ENCODE peak calls at places on chromosomes 5 and 9, in nine cellular contexts. S is H9, J is heart right ventricle, Q is GM10248, G is AG09309, W is PC-9, D is GM13976, N is right lobe of liver, C is A549. Y is an unnamed sample.

GRCh38 chr9:72888943-72889342 is 63.9 kb downstream of the ALDH1A1 start:
- DNase-seq in S (no peak), J (no peak), Q (no peak), G (no peak), W (no peak), D (no peak), N (no peak), C (no peak), Y (no peak)

GRCh38 chr9:93288891-93289883 is 105.2 kb downstream of the WNK2 start:
- DNase-seq in S (peak), J (no peak), Q (peak), G (no peak), W (peak), D (peak), N (peak), C (peak), Y (no peak)

GRCh38 chr9:133286523-133286922 is 11.5 kb upstream of the ABO start:
- DNase-seq in S (no peak), J (no peak), Q (no peak), G (no peak), W (no peak), D (no peak), N (no peak), C (no peak), Y (no peak)

GRCh38 chr5:129118405-129118804 is 23.9 kb downstream of the ISOC1 start:
- DNase-seq in S (no peak), J (no peak), Q (no peak), G (no peak), W (no peak), D (no peak), N (no peak), C (no peak), Y (no peak)

GRCh38 chr5:30894811-30895210 is 298.7 kb upstream of the CDH6 start:
- DNase-seq in S (no peak), J (no peak), Q (no peak), G (no peak), W (no peak), D (no peak), N (no peak), C (no peak), Y (no peak)

GRCh38 chr5:99105216-99105615 is 176.4 kb upstream of the CHD1 start:
- DNase-seq in S (no peak), J (no peak), Q (no peak), G (no peak), W (no peak), D (no peak), N (no peak), C (no peak), Y (no peak)

GRCh38 chr9:72363908-72364678 is 915 bp downstream of the ZFAND5 start:
- DNase-seq in S (peak), J (peak), Q (peak), G (no peak), W (peak), D (peak), N (peak), C (peak), Y (peak)

GRCh38 chr9:78668148-78668825 is 371.4 kb downstream of the PSAT1 start:
- DNase-seq in S (no peak), J (no peak), Q (no peak), G (no peak), W (peak), D (no peak), N (no peak), C (no peak), Y (no peak)

GRCh38 chr9:37969130-37969529 is 65.2 kb upstream of the SLC25A51 start:
- DNase-seq in S (no peak), J (peak), Q (no peak), G (no peak), W (no peak), D (no peak), N (peak), C (peak), Y (no peak)

GRCh38 chr9:133104718-133105460 is 16.2 kb downstream of the RALGDS start:
- DNase-seq in S (no peak), J (no peak), Q (no peak), G (no peak), W (no peak), D (no peak), N (no peak), C (no peak), Y (no peak)

GRCh38 chr9:95386843-95387242 is 69.3 kb upstream of the FANCC start:
- DNase-seq in S (no peak), J (no peak), Q (no peak), G (no peak), W (no peak), D (no peak), N (no peak), C (no peak), Y (no peak)

GRCh38 chr5:31381299-31381698 is 150.6 kb downstream of the DROSHA start:
- DNase-seq in S (no peak), J (no peak), Q (no peak), G (no peak), W (no peak), D (no peak), N (no peak), C (no peak), Y (no peak)

GRCh38 chr5:94028001-94028400 is 286.6 kb upstream of the POU5F2 start:
- DNase-seq in S (no peak), J (no peak), Q (no peak), G (no peak), W (no peak), D (no peak), N (no peak), C (peak), Y (no peak)

GRCh38 chr5:134920848-134921575 is 16.1 kb downstream of the PCBD2 start:
- DNase-seq in S (no peak), J (no peak), Q (no peak), G (no peak), W (no peak), D (no peak), N (no peak), C (no peak), Y (no peak)

GRCh38 chr9:34555002-34555348 is 32.2 kb upstream of the ENHO start:
- DNase-seq in S (no peak), J (no peak), Q (no peak), G (no peak), W (no peak), D (no peak), N (peak), C (no peak), Y (no peak)

GRCh38 chr9:114386886-114387677 is 700 bp downstream of the AKNA start:
- DNase-seq in S (no peak), J (peak), Q (no peak), G (no peak), W (no peak), D (no peak), N (peak), C (no peak), Y (no peak)

GRCh38 chr9:1604942-1605560 is 410.1 kb upstream of the SMARCA2 start:
- DNase-seq in S (no peak), J (no peak), Q (peak), G (no peak), W (no peak), D (peak), N (no peak), C (peak), Y (no peak)

GRCh38 chr5:914174-914573 is 21.5 kb downstream of the TRIP13 start:
- DNase-seq in S (no peak), J (no peak), Q (no peak), G (no peak), W (no peak), D (no peak), N (no peak), C (no peak), Y (no peak)

GRCh38 chr5:134566741-134567221 is 41.3 kb downstream of the JADE2 start:
- DNase-seq in S (no peak), J (no peak), Q (no peak), G (no peak), W (no peak), D (no peak), N (no peak), C (no peak), Y (no peak)

GRCh38 chr5:50751064-50751657 is 84.7 kb downstream of the PARP8 start:
- DNase-seq in S (no peak), J (peak), Q (peak), G (peak), W (peak), D (peak), N (no peak), C (peak), Y (no peak)

GRCh38 chr9:18928711-18929110 is 104.3 kb downstream of the SAXO1 start:
- DNase-seq in S (no peak), J (no peak), Q (no peak), G (no peak), W (no peak), D (no peak), N (no peak), C (no peak), Y (no peak)

GRCh38 chr9:91176426-91176825 is 185.3 kb downstream of the AUH start:
- DNase-seq in S (no peak), J (no peak), Q (no peak), G (no peak), W (no peak), D (no peak), N (peak), C (no peak), Y (no peak)

GRCh38 chr5:128673970-128674369 is 135.9 kb upstream of the FBN2 start:
- DNase-seq in S (no peak), J (no peak), Q (no peak), G (no peak), W (no peak), D (no peak), N (no peak), C (no peak), Y (no peak)

GRCh38 chr9:134283111-134283515 is 43.1 kb upstream of the RXRA start:
- DNase-seq in S (no peak), J (peak), Q (no peak), G (peak), W (peak), D (no peak), N (peak), C (no peak), Y (no peak)

GRCh38 chr9:89924611-89925010 is 319.8 kb downstream of the GADD45G start:
- DNase-seq in S (no peak), J (no peak), Q (no peak), G (no peak), W (no peak), D (no peak), N (no peak), C (no peak), Y (no peak)

GRCh38 chr9:89922099-89922498 is 317.3 kb downstream of the GADD45G start:
- DNase-seq in S (no peak), J (no peak), Q (no peak), G (no peak), W (no peak), D (no peak), N (no peak), C (no peak), Y (no peak)

GRCh38 chr9:89923174-89923573 is 318.4 kb downstream of the GADD45G start:
- DNase-seq in S (no peak), J (no peak), Q (no peak), G (no peak), W (no peak), D (no peak), N (no peak), C (no peak), Y (no peak)

GRCh38 chr9:89926167-89926566 is 321.4 kb downstream of the GADD45G start:
- DNase-seq in S (no peak), J (no peak), Q (no peak), G (no peak), W (no peak), D (no peak), N (no peak), C (no peak), Y (no peak)

GRCh38 chr9:89923961-89924504 is 319.2 kb downstream of the GADD45G start:
- DNase-seq in S (no peak), J (no peak), Q (no peak), G (no peak), W (no peak), D (no peak), N (peak), C (no peak), Y (no peak)
- TF ChIP-seq CTCF in S (no peak), J (no peak), Q (no peak), G (no peak), W (no peak), D (no peak), N (peak), C (no peak), Y (peak)

GRCh38 chr5:79191457-79191856 is 44.5 kb upstream of the JMY start:
- DNase-seq in S (peak), J (no peak), Q (no peak), G (no peak), W (no peak), D (no peak), N (no peak), C (peak), Y (no peak)
- TF ChIP-seq CTCF in S (peak), J (no peak), Q (no peak), G (no peak), W (no peak), D (no peak), N (no peak), C (no peak), Y (no peak)

GRCh38 chr5:159156426-159156835 is 52.9 kb downstream of the RNF145 start:
- DNase-seq in S (no peak), J (no peak), Q (no peak), G (no peak), W (no peak), D (no peak), N (no peak), C (no peak), Y (no peak)
- TF ChIP-seq CTCF in S (no peak), J (no peak), Q (no peak), G (no peak), W (no peak), D (no peak), N (no peak), C (no peak), Y (no peak)

GRCh38 chr5:36090033-36090432 is 23.4 kb upstream of the UGT3A2 start:
- DNase-seq in S (peak), J (no peak), Q (no peak), G (no peak), W (peak), D (no peak), N (no peak), C (peak), Y (no peak)
- TF ChIP-seq CTCF in S (peak), J (no peak), Q (no peak), G (peak), W (peak), D (no peak), N (peak), C (no peak), Y (peak)